ENCODE peak calls at places on chromosomes 12 and 14, in five cellular contexts. I is SK-N-SH, E is HCT116, N is K562, H is HepG2. G is an unnamed sample.

GRCh38 chr12:131363416-131363815 is 347.5 kb upstream of the SFSWAP start:
- DNase-seq in I (no peak), N (no peak), H (no peak), E (no peak), G (no peak)

GRCh38 chr14:92668266-92668973 is 80.0 kb downstream of the LGMN start:
- DNase-seq in E (no peak), N (no peak), I (no peak), H (no peak), G (no peak)

GRCh38 chr12:130920711-130921381 is 32.9 kb upstream of the ADGRD1 start:
- DNase-seq in E (no peak), I (no peak), H (no peak), N (no peak), G (no peak)

GRCh38 chr12:15851919-15852318 is 30.3 kb upstream of the STRAP start:
- DNase-seq in E (no peak), H (no peak), N (no peak), I (no peak), G (no peak)

GRCh38 chr14:24425704-24426103 is 3.8 kb downstream of the CBLN3 start:
- DNase-seq in H (peak), I (no peak), N (peak), E (no peak), G (no peak)

GRCh38 chr14:50311337-50311973 is 574 bp downstream of the L2HGDH start:
- DNase-seq in N (no peak), H (peak), E (no peak), I (peak), G (no peak)

GRCh38 chr12:14454098-14454907 is 88.8 kb downstream of the ATF7IP start:
- DNase-seq in N (peak), H (peak), I (peak), E (peak), G (peak)

GRCh38 chr14:74942164-74942563 is 13.2 kb downstream of the PGF start:
- DNase-seq in N (no peak), H (no peak), I (no peak), E (no peak), G (no peak)

GRCh38 chr14:92039073-92039719 is 663 bp downstream of the TRIP11 start:
- DNase-seq in E (peak), I (peak), H (peak), N (peak), G (no peak)

GRCh38 chr12:52395761-52396434 is 10.2 kb downstream of the KRT82 start:
- DNase-seq in I (no peak), N (peak), H (peak), E (peak), G (no peak)

GRCh38 chr14:94320243-94320642 is 2.9 kb downstream of the SERPINA6 start:
- DNase-seq in I (no peak), E (no peak), H (peak), N (no peak), G (no peak)

GRCh38 chr12:113119980-113120669 is 15.4 kb downstream of the RASAL1 start:
- DNase-seq in I (no peak), E (no peak), H (no peak), N (no peak), G (no peak)
- TF ChIP-seq ZBTB33 in I (no peak), E (no peak), H (no peak), N (no peak), G (no peak)

DNA sequence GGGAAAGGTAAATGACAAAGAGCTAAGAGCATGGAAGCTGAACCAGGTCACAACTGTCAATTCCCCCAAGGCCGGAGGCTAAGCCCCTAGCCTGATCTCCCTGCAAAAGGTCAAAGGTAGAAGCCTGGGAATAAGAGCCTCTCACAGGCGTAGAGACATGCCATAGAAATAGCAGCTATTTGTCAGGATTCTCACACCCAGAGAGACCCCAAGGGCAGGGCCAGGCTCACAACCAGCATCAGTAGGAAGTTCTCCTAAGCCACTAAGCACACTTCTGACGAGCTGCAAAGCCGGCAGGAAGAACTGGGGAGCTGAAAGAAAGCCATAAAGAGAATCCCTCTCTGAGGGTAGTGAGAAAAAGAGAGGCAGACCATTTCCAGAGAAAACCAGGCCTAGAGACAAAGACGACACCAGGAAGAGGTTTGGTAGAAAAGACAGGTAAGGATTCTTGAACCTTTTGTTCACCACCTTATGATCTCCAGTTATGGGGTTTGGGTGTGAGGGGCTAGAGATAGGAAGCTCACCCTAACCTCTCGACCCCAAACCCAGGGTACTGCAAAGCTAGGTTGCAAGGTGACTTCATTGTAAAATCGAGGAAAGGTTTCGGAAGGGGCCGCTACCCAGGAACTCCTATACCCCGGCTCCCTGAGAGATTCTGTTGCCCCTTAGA is 1.0 kb downstream of the SMARCC2 start:
- DNase-seq in N (no peak), H (no peak), I (no peak), E (no peak), G (no peak)
- TF ChIP-seq ZBTB33 in N (no peak), H (no peak), I (no peak), E (no peak), G (no peak)

GRCh38 chr14:96056509-96057422 is 17.6 kb downstream of the C14orf132 start:
- DNase-seq in N (no peak), H (peak), I (peak), E (no peak), G (no peak)
- TF ChIP-seq ZBTB33 in N (no peak), H (no peak), I (no peak), E (no peak), G (no peak)

GRCh38 chr12:6452908-6453630 is 1.2 kb downstream of the TAPBPL start:
- DNase-seq in E (no peak), N (no peak), I (no peak), H (no peak), G (no peak)

GRCh38 chr12:6452245-6452731 is 446 bp downstream of the TAPBPL start:
- DNase-seq in H (no peak), I (peak), E (no peak), N (no peak), G (no peak)

GRCh38 chr12:6450869-6451347 is 934 bp upstream of the TAPBPL start:
- DNase-seq in I (no peak), H (no peak), E (no peak), N (no peak), G (no peak)

GRCh38 chr12:6451348-6452244 is at the start of gene TAPBPL:
- DNase-seq in I (peak), E (no peak), H (peak), N (peak), G (peak)

GRCh38 chr12:6450091-6450868 is 1.6 kb upstream of the TAPBPL start:
- DNase-seq in I (no peak), N (no peak), H (no peak), E (no peak), G (no peak)
- TF ChIP-seq ZBTB33 in I (no peak), N (no peak), H (no peak), E (no peak), G (no peak)

DNA sequence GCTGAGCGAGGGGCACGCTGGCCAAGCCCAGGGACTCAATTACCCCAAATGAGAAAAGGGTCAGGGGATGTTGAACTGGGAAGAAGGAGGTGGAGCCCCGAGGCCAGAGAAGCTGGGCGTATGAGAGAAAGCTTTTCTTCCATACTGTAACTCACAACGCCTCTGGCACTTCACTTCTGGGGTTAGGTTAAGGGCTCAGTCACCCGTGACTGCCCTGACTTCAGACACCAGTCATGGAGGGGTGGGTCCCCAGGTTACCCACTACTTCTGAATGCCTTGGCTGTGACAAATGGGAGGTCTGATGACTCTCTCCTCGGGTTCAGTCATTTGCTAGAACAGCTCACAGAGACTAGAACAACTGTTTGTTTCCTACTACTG is 5.5 kb upstream of the GPR132 start:
- DNase-seq in N (no peak), H (no peak), I (no peak), E (no peak), G (peak)
- TF ChIP-seq ZBTB33 in N (no peak), H (no peak), I (no peak), E (no peak), G (no peak)

DNA sequence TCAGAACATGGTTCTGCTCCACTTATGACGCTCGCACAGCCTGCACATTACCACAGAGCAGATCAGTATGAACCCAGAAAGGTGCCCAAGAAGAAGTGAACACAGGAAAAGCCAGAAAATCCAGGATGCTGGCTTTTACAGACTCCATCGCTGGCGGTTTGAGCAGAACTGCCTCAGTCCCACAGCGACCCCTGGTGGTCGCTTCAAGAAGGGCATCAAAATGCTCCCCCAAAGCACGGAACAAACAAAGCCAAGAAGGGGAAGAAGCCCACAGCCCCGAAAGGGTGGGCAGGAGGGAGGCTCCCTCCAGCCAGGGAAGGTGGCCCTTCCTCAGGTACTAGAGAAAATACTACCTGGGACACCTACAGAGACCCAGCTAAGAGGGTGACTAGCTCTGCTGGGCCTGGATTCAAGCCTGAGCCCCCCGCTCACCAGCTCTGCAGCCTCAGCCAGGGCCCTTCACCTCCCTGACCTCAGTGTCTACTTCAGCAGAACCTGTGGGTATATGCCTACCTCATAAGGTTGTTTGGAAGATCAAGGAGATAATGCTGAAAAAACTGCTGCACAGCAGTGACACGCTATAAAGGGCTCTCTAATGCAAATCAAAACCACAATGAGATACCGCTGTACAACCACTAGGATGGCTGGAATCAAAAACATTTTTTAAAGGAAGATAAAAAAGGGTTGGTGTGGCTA is 98.1 kb downstream of the NCOR2 start:
- DNase-seq in I (no peak), E (no peak), H (no peak), N (no peak), G (no peak)
- TF ChIP-seq ZBTB33 in I (no peak), E (no peak), H (peak), N (peak), G (peak)

GRCh38 chr14:48304729-48305128 is 629.3 kb upstream of the MDGA2 start:
- DNase-seq in I (no peak), H (no peak), N (no peak), E (no peak), G (no peak)
- TF ChIP-seq ZBTB33 in I (no peak), H (no peak), N (no peak), E (no peak), G (no peak)

DNA sequence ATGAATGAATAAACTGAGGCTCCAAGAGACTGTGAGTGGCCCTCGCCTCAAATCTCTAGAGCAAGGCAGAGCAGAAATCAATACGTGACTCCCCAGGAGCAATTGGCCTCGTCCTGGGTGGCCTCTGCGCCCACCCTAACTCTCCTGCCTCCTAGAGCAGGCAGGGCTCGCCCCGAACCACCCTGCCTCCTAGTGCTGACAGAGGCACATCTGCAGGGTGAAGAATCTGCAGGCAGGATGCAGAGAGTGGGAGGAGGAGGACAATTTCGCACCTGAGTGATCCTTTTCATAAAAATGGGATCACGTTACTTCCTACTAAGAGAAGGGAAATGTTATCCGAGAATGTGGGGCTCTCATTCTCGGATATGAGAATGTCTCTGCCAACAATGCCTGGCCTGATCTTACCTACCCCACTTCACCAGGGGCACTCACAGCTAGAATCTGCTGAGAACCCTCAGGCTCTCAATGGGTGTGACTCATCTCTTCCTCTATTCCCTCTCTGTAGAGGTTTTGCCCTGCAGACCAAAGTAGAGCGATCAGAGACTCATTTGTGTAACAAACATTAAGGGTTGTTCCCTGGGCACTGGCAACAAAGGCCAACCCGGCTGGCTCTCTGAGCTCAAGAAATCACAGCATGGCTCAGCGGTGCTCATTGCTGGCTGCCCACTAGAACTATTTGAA is 61.7 kb upstream of the BCL2L14 start:
- DNase-seq in E (no peak), H (no peak), N (no peak), I (no peak), G (peak)
- TF ChIP-seq ZBTB33 in E (no peak), H (no peak), N (no peak), I (no peak), G (no peak)

GRCh38 chr12:1808798-1809480 is 11.4 kb upstream of the LRTM2 start:
- DNase-seq in I (no peak), H (no peak), N (no peak), E (no peak), G (no peak)
- TF ChIP-seq ZBTB33 in I (no peak), H (no peak), N (no peak), E (no peak), G (no peak)

GRCh38 chr14:100524233-100524932 is 62.8 kb downstream of the BEGAIN start:
- DNase-seq in I (no peak), N (no peak), E (no peak), H (no peak), G (no peak)

GRCh38 chr14:100523131-100523530 is 64.1 kb downstream of the BEGAIN start:
- DNase-seq in I (no peak), E (no peak), N (no peak), H (no peak), G (no peak)

GRCh38 chr14:100522616-100523021 is 64.6 kb downstream of the BEGAIN start:
- DNase-seq in I (no peak), E (no peak), N (no peak), H (no peak), G (no peak)

GRCh38 chr14:100524933-100525243 is 62.3 kb downstream of the BEGAIN start:
- DNase-seq in H (no peak), E (no peak), N (peak), I (no peak), G (no peak)

DNA sequence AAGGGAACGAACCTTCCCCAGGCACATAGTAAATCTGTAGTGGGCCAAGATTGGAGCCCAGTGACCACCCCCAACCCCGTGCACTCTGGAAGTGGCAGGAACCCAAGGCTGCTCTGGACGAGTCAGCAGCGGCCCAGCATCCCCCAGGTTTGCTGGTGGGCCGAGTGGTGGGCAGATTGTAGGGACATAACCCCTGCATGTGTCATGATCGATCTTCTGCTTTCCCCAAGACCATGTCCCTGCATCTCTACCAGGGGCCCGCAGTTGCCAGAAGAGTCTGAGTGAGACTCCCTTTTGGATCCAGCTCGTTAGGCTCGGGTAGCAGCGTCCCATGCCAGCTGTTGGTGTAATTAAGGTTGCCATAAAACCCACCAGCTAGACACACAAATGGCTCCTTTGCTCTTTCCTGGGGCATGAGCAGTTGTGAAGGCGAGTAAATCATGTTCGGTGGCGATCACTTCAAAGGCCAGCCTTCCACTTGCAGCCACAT is 63.6 kb downstream of the BEGAIN start:
- DNase-seq in H (no peak), N (no peak), I (no peak), E (no peak), G (no peak)
- TF ChIP-seq ZBTB33 in H (no peak), N (no peak), I (no peak), E (no peak), G (no peak)